ENCODE peak calls at places on chromosomes 16 and 17, in eight cellular contexts. One of them, this sample, is unnamed.

GRCh38 chr16:78094998-78095397 is 4.5 kb upstream of the WWOX start:
- DNase-seq in K562: no peak
- DNase-seq in ovary: no peak
- DNase-seq in A549: no peak
- DNase-seq in uterus: no peak
- DNase-seq in thoracic aorta: no peak
- DNase-seq in endodermal cell: no peak
- DNase-seq in CD8-positive, alpha-beta T cell: no peak
- DNase-seq in this sample: no peak

GRCh38 chr17:45428050-45428953 is 4.4 kb downstream of the ARHGAP27 start:
- DNase-seq in K562: peak; percentile 80
- DNase-seq in ovary: peak; percentile 78
- DNase-seq in A549: peak; percentile 94
- DNase-seq in uterus: peak; percentile 36
- DNase-seq in thoracic aorta: no peak
- DNase-seq in endodermal cell: peak; percentile 98
- DNase-seq in CD8-positive, alpha-beta T cell: peak; percentile 77
- DNase-seq in this sample: peak; percentile 90

GRCh38 chr17:1643293-1643998 is 2.1 kb downstream of the SCARF1 start:
- DNase-seq in K562: no peak
- DNase-seq in ovary: peak; percentile 68
- DNase-seq in A549: peak; percentile 65
- DNase-seq in uterus: no peak
- DNase-seq in thoracic aorta: no peak
- DNase-seq in endodermal cell: peak; percentile 98
- DNase-seq in CD8-positive, alpha-beta T cell: peak; percentile 57
- DNase-seq in this sample: peak; percentile 91

GRCh38 chr16:26475579-26475978 is 591.1 kb upstream of the C16orf82 start:
- DNase-seq in K562: no peak
- DNase-seq in ovary: no peak
- DNase-seq in A549: no peak
- DNase-seq in uterus: no peak
- DNase-seq in thoracic aorta: no peak
- DNase-seq in endodermal cell: no peak
- DNase-seq in CD8-positive, alpha-beta T cell: no peak
- DNase-seq in this sample: no peak

GRCh38 chr17:41333836-41334235 is 16.8 kb downstream of the KRT33A start:
- DNase-seq in K562: no peak
- DNase-seq in ovary: no peak
- DNase-seq in A549: no peak
- DNase-seq in uterus: no peak
- DNase-seq in thoracic aorta: no peak
- DNase-seq in endodermal cell: peak; percentile 42
- DNase-seq in CD8-positive, alpha-beta T cell: no peak
- DNase-seq in this sample: no peak

GRCh38 chr16:82943371-82943770 is 316.6 kb downstream of the CDH13 start:
- DNase-seq in K562: no peak
- DNase-seq in ovary: no peak
- DNase-seq in A549: no peak
- DNase-seq in uterus: no peak
- DNase-seq in thoracic aorta: no peak
- DNase-seq in endodermal cell: no peak
- DNase-seq in CD8-positive, alpha-beta T cell: no peak
- DNase-seq in this sample: no peak

GRCh38 chr17:40958086-40958953 is 8.4 kb downstream of the KRT39 start:
- DNase-seq in K562: no peak
- DNase-seq in ovary: no peak
- DNase-seq in A549: no peak
- DNase-seq in uterus: no peak
- DNase-seq in thoracic aorta: no peak
- DNase-seq in endodermal cell: peak; percentile 74
- DNase-seq in CD8-positive, alpha-beta T cell: no peak
- DNase-seq in this sample: no peak

GRCh38 chr17:48718781-48719641 is 3.3 kb downstream of the PRAC1 start:
- DNase-seq in K562: no peak
- DNase-seq in ovary: no peak
- DNase-seq in A549: no peak
- DNase-seq in uterus: no peak
- DNase-seq in thoracic aorta: no peak
- DNase-seq in endodermal cell: peak; percentile 90
- DNase-seq in CD8-positive, alpha-beta T cell: no peak
- DNase-seq in this sample: peak; percentile 63

GRCh38 chr17:15944720-15945492 is at the start of gene ADORA2B:
- DNase-seq in K562: peak; percentile 95
- DNase-seq in ovary: peak; percentile 61
- DNase-seq in A549: peak; percentile 91
- DNase-seq in uterus: no peak
- DNase-seq in thoracic aorta: no peak
- DNase-seq in endodermal cell: peak; percentile 95
- DNase-seq in CD8-positive, alpha-beta T cell: peak; percentile 29
- DNase-seq in this sample: peak; percentile 77

GRCh38 chr17:2346475-2346874 is 9.2 kb downstream of the SGSM2 start:
- DNase-seq in K562: no peak
- DNase-seq in ovary: peak; percentile 23
- DNase-seq in A549: no peak
- DNase-seq in uterus: no peak
- DNase-seq in thoracic aorta: no peak
- DNase-seq in endodermal cell: no peak
- DNase-seq in CD8-positive, alpha-beta T cell: no peak
- DNase-seq in this sample: no peak

GRCh38 chr16:81029930-81030604 is 5.6 kb upstream of the ATMIN start:
- DNase-seq in K562: no peak
- DNase-seq in ovary: no peak
- DNase-seq in A549: no peak
- DNase-seq in uterus: no peak
- DNase-seq in thoracic aorta: no peak
- DNase-seq in endodermal cell: no peak
- DNase-seq in CD8-positive, alpha-beta T cell: no peak
- DNase-seq in this sample: no peak

GRCh38 chr17:40106760-40107265 is 6.4 kb upstream of the NR1D1 start:
- DNase-seq in K562: no peak
- DNase-seq in ovary: peak; percentile 67
- DNase-seq in A549: no peak
- DNase-seq in uterus: peak; percentile 62
- DNase-seq in thoracic aorta: no peak
- DNase-seq in endodermal cell: peak; percentile 66
- DNase-seq in CD8-positive, alpha-beta T cell: no peak
- DNase-seq in this sample: no peak

GRCh38 chr17:55527520-55528118 is 16.4 kb upstream of the SMIM36 start:
- DNase-seq in K562: no peak
- DNase-seq in ovary: peak; percentile 46
- DNase-seq in A549: peak; percentile 50
- DNase-seq in uterus: peak; percentile 47
- DNase-seq in thoracic aorta: no peak
- DNase-seq in endodermal cell: peak; percentile 82
- DNase-seq in CD8-positive, alpha-beta T cell: no peak
- DNase-seq in this sample: peak; percentile 23

GRCh38 chr17:12047977-12048376 is 27.3 kb downstream of the MAP2K4 start:
- DNase-seq in K562: peak; percentile 17
- DNase-seq in ovary: no peak
- DNase-seq in A549: no peak
- DNase-seq in uterus: no peak
- DNase-seq in thoracic aorta: no peak
- DNase-seq in endodermal cell: no peak
- DNase-seq in CD8-positive, alpha-beta T cell: no peak
- DNase-seq in this sample: no peak

GRCh38 chr17:42287305-42288077 is 807 bp upstream of the STAT5A start:
- DNase-seq in K562: peak; percentile 33
- DNase-seq in ovary: peak; percentile 72
- DNase-seq in A549: no peak
- DNase-seq in uterus: peak; percentile 53
- DNase-seq in thoracic aorta: no peak
- DNase-seq in endodermal cell: peak; percentile 55
- DNase-seq in CD8-positive, alpha-beta T cell: peak; percentile 39
- DNase-seq in this sample: peak; percentile 53

DNA sequence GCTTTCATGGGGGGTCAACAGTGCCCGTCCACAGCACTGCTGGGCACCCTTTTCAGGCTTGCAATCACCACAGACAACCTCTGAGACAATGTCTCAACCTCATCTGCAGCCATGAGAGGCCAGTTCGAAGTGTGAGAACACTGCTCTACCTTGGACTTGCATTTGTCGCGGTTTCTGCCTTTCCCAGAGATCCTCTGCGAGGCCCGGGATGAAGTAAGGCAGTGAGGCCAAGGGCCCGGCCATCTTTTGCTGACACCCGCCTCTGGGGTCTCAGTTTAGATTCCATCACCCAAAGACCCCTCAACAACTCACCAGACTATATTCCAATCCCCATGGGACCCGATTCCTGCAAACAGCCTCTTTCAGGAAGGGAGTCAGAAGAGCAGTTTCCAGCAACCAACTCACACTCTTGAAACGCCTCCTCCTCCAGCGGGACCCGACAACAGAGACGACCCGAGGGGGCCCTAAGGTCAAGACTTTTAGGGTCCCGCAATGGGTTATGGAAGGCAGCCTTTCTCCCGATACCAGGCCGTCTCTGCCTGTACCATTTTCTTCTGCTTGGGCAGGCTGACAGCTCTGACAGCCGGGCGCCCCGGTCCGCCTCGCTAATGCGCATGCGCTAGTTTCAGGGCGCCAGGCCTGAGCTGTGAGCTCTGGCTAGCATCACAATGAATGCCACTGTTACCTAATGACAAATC is 576.0 kb downstream of the KCNJ18 start:
- DNase-seq in K562: peak; percentile 19
- DNase-seq in ovary: no peak
- DNase-seq in A549: no peak
- DNase-seq in uterus: no peak
- DNase-seq in thoracic aorta: no peak
- DNase-seq in endodermal cell: no peak
- DNase-seq in CD8-positive, alpha-beta T cell: no peak
- DNase-seq in this sample: no peak
- H3K9me3 ChIP-seq in K562: no peaks in the 10 kb centered on the region
- H3K9me3 ChIP-seq in ovary: no peaks in the 10 kb centered on the region
- H3K9me3 ChIP-seq in A549: no peaks in the 10 kb centered on the region
- H3K9me3 ChIP-seq in uterus: no peaks in the 10 kb centered on the region
- H3K9me3 ChIP-seq in thoracic aorta: no peaks in the 10 kb centered on the region
- H3K9me3 ChIP-seq in endodermal cell: peaks cover 22% of the 10 kb centered on the region
- H3K9me3 ChIP-seq in CD8-positive, alpha-beta T cell: no peaks in the 10 kb centered on the region
- H3K9me3 ChIP-seq in this sample: peaks cover 82% of the 10 kb centered on the region

DNA sequence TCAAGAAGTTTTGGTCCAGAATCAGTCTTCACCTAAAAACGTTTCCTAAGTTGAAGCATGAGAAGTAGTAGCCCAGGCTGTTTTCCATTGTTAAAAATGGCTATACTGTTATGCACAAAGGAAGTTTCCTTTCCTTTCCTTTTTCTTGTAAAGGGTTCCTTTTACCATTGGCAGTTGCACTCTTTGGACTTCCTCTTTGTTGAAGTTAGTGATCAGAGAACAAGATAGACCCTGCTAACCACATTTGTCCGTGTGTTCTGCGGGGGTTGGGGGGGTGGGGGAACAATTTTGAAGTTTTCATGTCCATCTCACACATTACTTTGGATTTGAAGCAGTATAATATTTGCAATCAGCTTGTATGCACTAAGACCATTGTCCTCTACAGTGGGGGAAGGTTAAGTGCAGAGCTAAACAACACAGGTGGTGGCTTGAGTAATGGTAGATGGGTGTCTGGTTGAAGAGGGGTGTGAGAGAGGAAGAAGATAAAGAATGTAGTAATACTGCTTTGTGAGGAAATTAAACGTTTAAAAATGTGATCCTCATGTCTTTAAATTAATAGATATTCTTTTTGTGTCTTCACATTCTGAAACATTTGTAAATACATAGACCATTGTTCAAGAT is 1.4 kb downstream of the LPCAT2 start:
- DNase-seq in K562: no peak
- DNase-seq in ovary: no peak
- DNase-seq in A549: no peak
- DNase-seq in uterus: no peak
- DNase-seq in thoracic aorta: no peak
- DNase-seq in endodermal cell: no peak
- DNase-seq in CD8-positive, alpha-beta T cell: no peak
- DNase-seq in this sample: no peak
- H3K4me1 ChIP-seq in K562: peaks cover 7% of the 10 kb centered on the region
- H3K4me1 ChIP-seq in ovary: peaks cover 1% of the 10 kb centered on the region
- H3K4me1 ChIP-seq in A549: no peaks in the 10 kb centered on the region
- H3K4me1 ChIP-seq in uterus: no peaks in the 10 kb centered on the region
- H3K4me1 ChIP-seq in thoracic aorta: no peaks in the 10 kb centered on the region
- H3K4me1 ChIP-seq in endodermal cell: peaks cover 5% of the 10 kb centered on the region
- H3K4me1 ChIP-seq in CD8-positive, alpha-beta T cell: peaks cover 2% of the 10 kb centered on the region
- H3K4me1 ChIP-seq in this sample: peaks cover 5% of the 10 kb centered on the region

GRCh38 chr17:47253541-47254402 is at the start of gene ITGB3:
- DNase-seq in K562: peak; percentile 89
- DNase-seq in ovary: peak; percentile 83
- DNase-seq in A549: peak; percentile 78
- DNase-seq in uterus: peak; percentile 80
- DNase-seq in thoracic aorta: no peak
- DNase-seq in endodermal cell: peak; percentile 95
- DNase-seq in CD8-positive, alpha-beta T cell: peak; percentile 59
- DNase-seq in this sample: peak; percentile 75
- TF ChIP-seq CTCF in K562: peak; percentile 68
- TF ChIP-seq CTCF in ovary: peak; percentile 40
- TF ChIP-seq CTCF in A549: peak; percentile 63
- TF ChIP-seq CTCF in uterus: peak; percentile 68
- TF ChIP-seq CTCF in thoracic aorta: peak; percentile 40
- TF ChIP-seq CTCF in endodermal cell: peak; percentile 72
- TF ChIP-seq CTCF in CD8-positive, alpha-beta T cell: no peak
- TF ChIP-seq CTCF in this sample: peak; percentile 22

GRCh38 chr16:35310999-35311398 is 1851.6 kb downstream of the TP53TG3F start:
- DNase-seq in K562: no peak
- DNase-seq in ovary: no peak
- DNase-seq in A549: no peak
- DNase-seq in uterus: no peak
- DNase-seq in thoracic aorta: no peak
- DNase-seq in endodermal cell: no peak
- DNase-seq in CD8-positive, alpha-beta T cell: no peak
- DNase-seq in this sample: no peak

GRCh38 chr16:35308674-35309073 is 1849.3 kb downstream of the TP53TG3F start:
- DNase-seq in K562: no peak
- DNase-seq in ovary: no peak
- DNase-seq in A549: no peak
- DNase-seq in uterus: no peak
- DNase-seq in thoracic aorta: no peak
- DNase-seq in endodermal cell: no peak
- DNase-seq in CD8-positive, alpha-beta T cell: no peak
- DNase-seq in this sample: no peak

GRCh38 chr16:35306915-35307314 is 1847.5 kb downstream of the TP53TG3F start:
- DNase-seq in K562: no peak
- DNase-seq in ovary: no peak
- DNase-seq in A549: no peak
- DNase-seq in uterus: no peak
- DNase-seq in thoracic aorta: no peak
- DNase-seq in endodermal cell: no peak
- DNase-seq in CD8-positive, alpha-beta T cell: no peak
- DNase-seq in this sample: no peak

GRCh38 chr16:35314298-35314697 is 1854.9 kb downstream of the TP53TG3F start:
- DNase-seq in K562: no peak
- DNase-seq in ovary: no peak
- DNase-seq in A549: no peak
- DNase-seq in uterus: no peak
- DNase-seq in thoracic aorta: no peak
- DNase-seq in endodermal cell: no peak
- DNase-seq in CD8-positive, alpha-beta T cell: no peak
- DNase-seq in this sample: no peak

DNA sequence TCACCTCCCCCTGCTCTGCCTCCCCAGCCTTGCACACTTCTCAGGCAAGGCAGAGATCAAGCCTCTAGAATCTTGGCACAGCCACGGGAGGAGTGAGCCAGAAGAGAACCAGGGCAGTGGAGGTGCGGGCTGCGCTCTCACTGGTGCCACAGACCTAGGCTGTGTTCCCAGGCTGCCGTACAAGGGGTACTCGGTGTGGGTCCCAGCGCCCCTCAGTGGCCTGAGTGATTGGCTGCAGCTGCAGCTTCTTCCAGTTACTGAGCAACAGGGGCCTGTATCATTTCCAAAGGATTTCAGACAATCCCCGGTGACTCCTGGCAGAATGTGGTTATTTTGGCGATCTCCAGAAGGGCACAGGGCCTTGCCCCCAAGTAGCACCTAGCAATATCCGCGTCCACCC is 1852.1 kb downstream of the TP53TG3F start:
- DNase-seq in K562: no peak
- DNase-seq in ovary: no peak
- DNase-seq in A549: no peak
- DNase-seq in uterus: no peak
- DNase-seq in thoracic aorta: no peak
- DNase-seq in endodermal cell: no peak
- DNase-seq in CD8-positive, alpha-beta T cell: no peak
- DNase-seq in this sample: no peak
- H3K9me3 ChIP-seq in K562: no peaks in the 10 kb centered on the region
- H3K9me3 ChIP-seq in ovary: no peaks in the 10 kb centered on the region
- H3K9me3 ChIP-seq in A549: peaks cover 2% of the 10 kb centered on the region
- H3K9me3 ChIP-seq in uterus: no peaks in the 10 kb centered on the region
- H3K9me3 ChIP-seq in thoracic aorta: no peaks in the 10 kb centered on the region
- H3K9me3 ChIP-seq in endodermal cell: peaks cover 90% of the 10 kb centered on the region
- H3K9me3 ChIP-seq in CD8-positive, alpha-beta T cell: no peaks in the 10 kb centered on the region
- H3K9me3 ChIP-seq in this sample: peaks cover 70% of the 10 kb centered on the region